ENCODE peak calls at places on chromosomes 13 and 19, in four cellular contexts. A is stimulated activated naive CD4-positive, alpha-beta T cell treated with Interleukin-2 at 50 U/mL for 16 hours; G is uterus; S is coronary artery. Q is an unnamed sample.

GRCh38 chr13:29991343-29991742 is 140.9 kb upstream of the UBL3 start:
- DNase-seq in S (no peak), G (no peak), A (no peak), Q (no peak)

GRCh38 chr19:42683917-42684513 is 56.3 kb downstream of the PSG3 start:
- DNase-seq in G (no peak), S (no peak), A (no peak), Q (no peak)

GRCh38 chr19:43624933-43625332 is 5.5 kb upstream of the ZNF428 start:
- DNase-seq in S (no peak), A (peak; percentile 82), G (no peak), Q (peak; percentile 79)

GRCh38 chr19:18660051-18660910 is 23.2 kb upstream of the CRTC1 start:
- DNase-seq in S (peak; percentile 97), G (peak; percentile 56), A (no peak), Q (no peak)

GRCh38 chr13:52599037-52599852 is 43.0 kb upstream of the HNRNPA1L2 start:
- DNase-seq in G (no peak), A (no peak), S (no peak), Q (no peak)

GRCh38 chr19:7188682-7189629 is 105.3 kb downstream of the INSR start:
- DNase-seq in G (peak; percentile 64), A (no peak), S (no peak), Q (no peak)

GRCh38 chr13:41352935-41353801 is 42.1 kb downstream of the NAA16 start:
- DNase-seq in A (peak; percentile 40), G (no peak), S (no peak), Q (peak; percentile 36)

GRCh38 chr13:72842991-72843390 is 61.1 kb downstream of the PIBF1 start:
- DNase-seq in S (no peak), G (no peak), A (no peak), Q (no peak)

GRCh38 chr19:46574533-46574932 is 26.6 kb upstream of the CALM3 start:
- DNase-seq in A (peak; percentile 63), S (no peak), G (no peak), Q (peak; percentile 37)

GRCh38 chr13:77928909-77929308 is 10.3 kb upstream of the EDNRB start:
- DNase-seq in A (no peak), S (no peak), G (no peak), Q (no peak)

GRCh38 chr19:48695743-48696352 is at the start of gene FUT2:
- DNase-seq in A (no peak), G (no peak), S (no peak), Q (no peak)

GRCh38 chr13:23771966-23772365 is 117.2 kb downstream of the MIPEP start:
- DNase-seq in A (no peak), G (no peak), S (no peak), Q (no peak)

GRCh38 chr13:21322988-21323387 is 136.1 kb downstream of the ZDHHC20 start:
- DNase-seq in G (no peak), A (no peak), S (no peak), Q (no peak)

GRCh38 chr13:113371061-113371460 is 7.1 kb upstream of the GRTP1 start:
- DNase-seq in S (no peak), A (no peak), G (no peak), Q (no peak)

GRCh38 chr19:19434483-19435045 is 29.1 kb downstream of the GATAD2A start:
- DNase-seq in A (no peak), S (no peak), G (peak; percentile 42), Q (no peak)

Q was measured in T-helper 2 cell treated with Interferon-gamma antibody and Interleukin-4, amounts not matched to agents 5 μg/mL and 100 μg/mL, for 36 hours.